ENCODE peak calls at places on chromosomes 12 and 14, in four cellular contexts. H, L, V and I are unnamed samples.

GRCh38 chr14:37480446-37481290 is 114.4 kb downstream of the FOXA1 start:
- DNase-seq in L (no peak), V (no peak), H (no peak), I (no peak)

GRCh38 chr12:45583011-45583657 is 146.4 kb upstream of the ARID2 start:
- DNase-seq in L (no peak), V (no peak), H (no peak), I (no peak)

GRCh38 chr12:76020731-76021672 is 10.6 kb downstream of the PHLDA1 start:
- DNase-seq in L (peak; percentile 44), H (no peak), V (peak; percentile 95), I (no peak)

GRCh38 chr12:118120579-118121363 is 15.2 kb upstream of the PEBP1 start:
- DNase-seq in V (peak; percentile 80), H (peak; percentile 77), L (peak; percentile 31), I (peak; percentile 45)

GRCh38 chr14:22564463-22564862 is 24.6 kb downstream of the DAD1 start:
- DNase-seq in L (no peak), H (no peak), V (no peak), I (no peak)

GRCh38 chr12:69442894-69443293 is 27.3 kb upstream of the FRS2 start:
- DNase-seq in V (no peak), L (no peak), H (no peak), I (no peak)

GRCh38 chr12:99154983-99155336 is 492.6 kb upstream of the GARIN6 start:
- DNase-seq in H (no peak), V (no peak), L (no peak), I (no peak)

GRCh38 chr12:34402899-34403705 is 380.8 kb downstream of the ALG10 start:
- DNase-seq in H (no peak), L (no peak), V (no peak), I (peak; percentile 10)

GRCh38 chr14:102749393-102749792 is 27.9 kb upstream of the TRAF3 start:
- DNase-seq in H (peak; percentile 63), L (no peak), V (no peak), I (no peak)

GRCh38 chr12:51524386-51524901 is 66.6 kb upstream of the SCN8A start:
- DNase-seq in L (no peak), V (no peak), H (peak; percentile 36), I (no peak)

GRCh38 chr12:110109037-110109836 is 14.9 kb upstream of the IFT81 start:
- DNase-seq in L (no peak), V (peak; percentile 39), H (no peak), I (no peak)

GRCh38 chr12:32305163-32305562 is 94.2 kb upstream of the FGD4 start:
- DNase-seq in L (no peak), H (no peak), V (peak; percentile 63), I (no peak)